ENCODE peak calls at places on chromosomes 12 and 14, in eight cellular contexts. One of them, this sample, is unnamed. For H3K4me1, the result is how much of the 10 kb centered on the place peaks cover.

GRCh38 chr12:109518820-109519665 is 41.6 kb downstream of the UBE3B start:
- DNase-seq in PC-3: peak
- DNase-seq in tibial artery: no peak
- DNase-seq in esophagus squamous epithelium: no peak
- DNase-seq in uterus: peak
- DNase-seq in A673: peak
- DNase-seq in heart right ventricle: peak
- DNase-seq in heart left ventricle: peak
- DNase-seq in this sample: peak

GRCh38 chr12:131616316-131617098 is 94.4 kb upstream of the SFSWAP start:
- DNase-seq in PC-3: no peak
- DNase-seq in heart right ventricle: no peak
- DNase-seq in uterus: no peak
- DNase-seq in heart left ventricle: peak
- DNase-seq in A673: no peak
- DNase-seq in tibial artery: no peak
- DNase-seq in esophagus squamous epithelium: no peak
- DNase-seq in this sample: no peak

GRCh38 chr12:102034346-102034745 is 27.4 kb downstream of the WASHC3 start:
- DNase-seq in heart left ventricle: no peak
- DNase-seq in tibial artery: no peak
- DNase-seq in heart right ventricle: no peak
- DNase-seq in A673: no peak
- DNase-seq in esophagus squamous epithelium: no peak
- DNase-seq in PC-3: peak
- DNase-seq in uterus: no peak
- DNase-seq in this sample: peak

GRCh38 chr12:57233357-57234232 is 4.1 kb downstream of the SHMT2 start:
- DNase-seq in heart left ventricle: no peak
- DNase-seq in PC-3: no peak
- DNase-seq in tibial artery: no peak
- DNase-seq in heart right ventricle: no peak
- DNase-seq in esophagus squamous epithelium: no peak
- DNase-seq in A673: no peak
- DNase-seq in uterus: no peak
- DNase-seq in this sample: no peak

GRCh38 chr12:104356231-104357115 is 52.9 kb downstream of the EID3 start:
- DNase-seq in PC-3: no peak
- DNase-seq in tibial artery: no peak
- DNase-seq in A673: no peak
- DNase-seq in uterus: no peak
- DNase-seq in heart right ventricle: no peak
- DNase-seq in heart left ventricle: no peak
- DNase-seq in esophagus squamous epithelium: no peak
- DNase-seq in this sample: no peak

GRCh38 chr14:92544051-92544730 is 30.6 kb downstream of the RIN3 start:
- DNase-seq in heart left ventricle: no peak
- DNase-seq in esophagus squamous epithelium: no peak
- DNase-seq in heart right ventricle: no peak
- DNase-seq in tibial artery: no peak
- DNase-seq in A673: no peak
- DNase-seq in PC-3: no peak
- DNase-seq in uterus: no peak
- DNase-seq in this sample: no peak

GRCh38 chr12:111428728-111429175 is 23.0 kb downstream of the SH2B3 start:
- DNase-seq in heart left ventricle: peak
- DNase-seq in A673: no peak
- DNase-seq in tibial artery: no peak
- DNase-seq in esophagus squamous epithelium: no peak
- DNase-seq in uterus: no peak
- DNase-seq in heart right ventricle: peak
- DNase-seq in PC-3: no peak
- DNase-seq in this sample: no peak

GRCh38 chr14:34368115-34368970 is 93.7 kb downstream of the SPTSSA start:
- DNase-seq in uterus: no peak
- DNase-seq in tibial artery: no peak
- DNase-seq in heart right ventricle: no peak
- DNase-seq in heart left ventricle: no peak
- DNase-seq in A673: no peak
- DNase-seq in PC-3: peak
- DNase-seq in esophagus squamous epithelium: no peak
- DNase-seq in this sample: peak

GRCh38 chr12:130711751-130712150 is 4.3 kb downstream of the RIMBP2 start:
- DNase-seq in tibial artery: no peak
- DNase-seq in A673: no peak
- DNase-seq in uterus: no peak
- DNase-seq in heart right ventricle: no peak
- DNase-seq in esophagus squamous epithelium: no peak
- DNase-seq in PC-3: no peak
- DNase-seq in heart left ventricle: no peak
- DNase-seq in this sample: no peak

GRCh38 chr14:79229383-79229875 is 981.9 kb downstream of the DIO2 start:
- DNase-seq in A673: no peak
- DNase-seq in heart right ventricle: no peak
- DNase-seq in heart left ventricle: no peak
- DNase-seq in uterus: no peak
- DNase-seq in tibial artery: no peak
- DNase-seq in PC-3: no peak
- DNase-seq in esophagus squamous epithelium: no peak
- DNase-seq in this sample: no peak

GRCh38 chr14:73773441-73774243 is 59.5 kb upstream of the PNMA1 start:
- DNase-seq in heart right ventricle: no peak
- DNase-seq in esophagus squamous epithelium: no peak
- DNase-seq in PC-3: no peak
- DNase-seq in tibial artery: no peak
- DNase-seq in heart left ventricle: no peak
- DNase-seq in uterus: no peak
- DNase-seq in A673: peak
- DNase-seq in this sample: no peak

GRCh38 chr14:54818201-54819133 is 84.2 kb downstream of the GCH1 start:
- DNase-seq in PC-3: peak
- DNase-seq in A673: peak
- DNase-seq in heart left ventricle: no peak
- DNase-seq in uterus: peak
- DNase-seq in tibial artery: no peak
- DNase-seq in heart right ventricle: no peak
- DNase-seq in esophagus squamous epithelium: no peak
- DNase-seq in this sample: no peak

GRCh38 chr14:54564799-54565235 is 2.1 kb upstream of the SAMD4A start:
- DNase-seq in uterus: peak
- DNase-seq in esophagus squamous epithelium: no peak
- DNase-seq in heart left ventricle: no peak
- DNase-seq in PC-3: peak
- DNase-seq in A673: peak
- DNase-seq in tibial artery: no peak
- DNase-seq in heart right ventricle: no peak
- DNase-seq in this sample: peak

GRCh38 chr12:92695056-92695455 is 7.7 kb upstream of the PLEKHG7 start:
- DNase-seq in A673: no peak
- DNase-seq in esophagus squamous epithelium: no peak
- DNase-seq in heart right ventricle: no peak
- DNase-seq in heart left ventricle: no peak
- DNase-seq in tibial artery: no peak
- DNase-seq in PC-3: no peak
- DNase-seq in uterus: no peak
- DNase-seq in this sample: no peak

GRCh38 chr12:1890119-1890703 is 28.2 kb downstream of the CACNA2D4 start:
- DNase-seq in heart left ventricle: no peak
- DNase-seq in esophagus squamous epithelium: no peak
- DNase-seq in heart right ventricle: no peak
- DNase-seq in PC-3: no peak
- DNase-seq in A673: no peak
- DNase-seq in tibial artery: no peak
- DNase-seq in uterus: no peak
- DNase-seq in this sample: no peak

GRCh38 chr12:117118838-117119591 is 19.8 kb upstream of the TESC start:
- DNase-seq in esophagus squamous epithelium: no peak
- DNase-seq in tibial artery: no peak
- DNase-seq in heart left ventricle: peak
- DNase-seq in heart right ventricle: no peak
- DNase-seq in A673: no peak
- DNase-seq in PC-3: no peak
- DNase-seq in uterus: no peak
- DNase-seq in this sample: no peak

GRCh38 chr12:112905451-112906089 is 1.2 kb upstream of the OAS1 start:
- DNase-seq in esophagus squamous epithelium: no peak
- DNase-seq in PC-3: peak
- DNase-seq in uterus: no peak
- DNase-seq in heart left ventricle: no peak
- DNase-seq in tibial artery: no peak
- DNase-seq in heart right ventricle: no peak
- DNase-seq in A673: no peak
- DNase-seq in this sample: peak

GRCh38 chr12:112908548-112908947 is 1.8 kb downstream of the OAS1 start:
- DNase-seq in A673: no peak
- DNase-seq in heart right ventricle: no peak
- DNase-seq in esophagus squamous epithelium: no peak
- DNase-seq in PC-3: no peak
- DNase-seq in uterus: no peak
- DNase-seq in tibial artery: no peak
- DNase-seq in heart left ventricle: no peak
- DNase-seq in this sample: no peak

GRCh38 chr12:112907415-112908157 is 824 bp downstream of the OAS1 start:
- DNase-seq in heart left ventricle: no peak
- DNase-seq in PC-3: no peak
- DNase-seq in esophagus squamous epithelium: no peak
- DNase-seq in A673: no peak
- DNase-seq in heart right ventricle: no peak
- DNase-seq in tibial artery: no peak
- DNase-seq in uterus: no peak
- DNase-seq in this sample: no peak

GRCh38 chr12:112904571-112904970 is 2.2 kb upstream of the OAS1 start:
- DNase-seq in A673: no peak
- DNase-seq in heart left ventricle: no peak
- DNase-seq in uterus: no peak
- DNase-seq in PC-3: peak
- DNase-seq in esophagus squamous epithelium: no peak
- DNase-seq in heart right ventricle: no peak
- DNase-seq in tibial artery: no peak
- DNase-seq in this sample: no peak

DNA sequence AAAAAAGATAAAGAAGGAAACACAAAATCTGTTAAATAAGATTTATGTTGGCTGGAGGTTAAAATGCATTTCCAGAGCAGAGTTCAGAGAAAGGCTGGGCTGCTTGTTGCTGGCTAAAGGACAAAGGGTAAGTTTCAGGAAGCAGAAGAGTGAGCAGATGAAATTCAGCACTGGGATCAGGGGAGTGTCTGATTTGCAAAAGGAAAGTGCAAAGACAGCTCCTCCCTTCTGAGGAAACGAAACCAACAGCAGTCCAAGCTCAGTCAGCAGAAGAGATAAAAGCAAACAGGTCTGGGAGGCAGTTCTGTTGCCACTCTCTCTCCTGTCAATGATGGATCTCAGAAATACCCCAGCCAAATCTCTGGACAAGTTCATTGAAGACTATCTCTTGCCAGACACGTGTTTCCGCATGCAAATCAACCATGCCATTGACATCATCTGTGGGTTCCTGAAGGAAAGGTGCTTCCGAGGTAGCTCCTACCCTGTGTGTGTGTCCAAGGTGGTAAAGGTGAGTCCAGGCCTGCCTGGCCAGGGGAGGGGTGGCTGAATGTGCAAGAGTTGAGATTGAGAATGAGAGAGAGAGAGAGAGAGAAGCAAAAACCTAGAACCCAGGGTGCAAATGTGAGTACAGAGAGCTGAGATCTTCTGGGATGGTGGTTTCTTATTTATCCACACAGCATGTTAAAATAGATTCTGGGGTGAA is at the start of gene OAS1:
- DNase-seq in esophagus squamous epithelium: no peak
- DNase-seq in A673: peak
- DNase-seq in PC-3: peak
- DNase-seq in heart right ventricle: no peak
- DNase-seq in heart left ventricle: peak
- DNase-seq in uterus: peak
- DNase-seq in tibial artery: no peak
- DNase-seq in this sample: peak
- H3K4me1 ChIP-seq in esophagus squamous epithelium: half or more
- H3K4me1 ChIP-seq in A673: under half
- H3K4me1 ChIP-seq in PC-3: under half
- H3K4me1 ChIP-seq in heart right ventricle: under half
- H3K4me1 ChIP-seq in heart left ventricle: under half
- H3K4me1 ChIP-seq in uterus: under half
- H3K4me1 ChIP-seq in tibial artery: under half
- H3K4me1 ChIP-seq in this sample: under half

DNA sequence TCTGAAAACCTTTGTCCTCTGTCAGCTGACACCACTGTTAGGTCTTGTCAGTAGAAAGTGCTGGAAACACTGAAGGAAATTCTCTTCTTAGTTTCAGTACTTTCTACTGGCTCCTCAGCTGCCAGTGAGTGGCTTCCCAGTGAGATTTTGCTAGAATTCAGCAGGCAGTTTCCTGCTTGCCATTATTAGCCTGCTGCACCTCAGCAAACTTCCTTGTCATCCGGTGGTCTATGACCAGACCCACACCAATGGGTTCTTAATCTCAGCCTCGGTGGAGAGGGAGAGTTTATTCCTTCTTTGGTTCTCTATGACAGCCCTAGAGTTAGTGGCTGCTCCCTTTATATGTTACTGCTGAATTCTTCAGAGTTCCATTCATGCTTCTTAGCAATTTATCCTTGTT is 476.1 kb downstream of the FSCB start:
- DNase-seq in tibial artery: no peak
- DNase-seq in A673: peak
- DNase-seq in uterus: no peak
- DNase-seq in esophagus squamous epithelium: no peak
- DNase-seq in PC-3: no peak
- DNase-seq in heart right ventricle: no peak
- DNase-seq in heart left ventricle: no peak
- DNase-seq in this sample: no peak
- H3K27ac ChIP-seq in tibial artery: no peak
- H3K27ac ChIP-seq in A673: no peak
- H3K27ac ChIP-seq in uterus: no peak
- H3K27ac ChIP-seq in esophagus squamous epithelium: no peak
- H3K27ac ChIP-seq in PC-3: no peak
- H3K27ac ChIP-seq in heart right ventricle: no peak
- H3K27ac ChIP-seq in heart left ventricle: no peak
- H3K27ac ChIP-seq in this sample: no peak

GRCh38 chr14:75297417-75298040 is 18.9 kb downstream of the FOS start:
- DNase-seq in heart right ventricle: no peak
- DNase-seq in esophagus squamous epithelium: no peak
- DNase-seq in A673: no peak
- DNase-seq in heart left ventricle: no peak
- DNase-seq in uterus: peak
- DNase-seq in PC-3: no peak
- DNase-seq in tibial artery: peak
- DNase-seq in this sample: no peak
- H3K4me1 ChIP-seq in heart right ventricle: under half
- H3K4me1 ChIP-seq in esophagus squamous epithelium: half or more
- H3K4me1 ChIP-seq in A673: under half
- H3K4me1 ChIP-seq in heart left ventricle: under half
- H3K4me1 ChIP-seq in uterus: under half
- H3K4me1 ChIP-seq in PC-3: under half
- H3K4me1 ChIP-seq in tibial artery: under half
- H3K4me1 ChIP-seq in this sample: under half

DNA sequence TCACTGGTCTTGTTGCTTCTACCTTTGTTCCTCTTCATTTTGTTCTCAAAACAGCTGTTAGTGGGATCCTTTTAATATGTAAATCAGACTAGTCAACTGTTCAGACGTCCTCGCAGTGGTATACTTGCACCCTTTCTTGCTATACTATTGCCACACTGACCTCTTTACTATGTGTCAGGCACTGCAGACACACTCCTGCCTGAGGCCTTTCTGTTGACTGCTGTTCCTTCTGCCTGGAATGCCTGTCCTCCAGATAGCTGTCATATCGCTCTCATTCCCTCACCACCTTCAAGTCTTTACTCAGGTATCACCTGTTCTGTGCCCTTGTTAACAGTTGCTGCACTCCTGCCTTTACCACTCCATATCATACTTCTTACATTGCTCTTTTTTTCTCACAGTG is 90.0 kb upstream of the TMEM263 start:
- DNase-seq in tibial artery: no peak
- DNase-seq in uterus: no peak
- DNase-seq in PC-3: no peak
- DNase-seq in heart left ventricle: no peak
- DNase-seq in A673: no peak
- DNase-seq in esophagus squamous epithelium: no peak
- DNase-seq in heart right ventricle: no peak
- DNase-seq in this sample: no peak
- H3K27ac ChIP-seq in tibial artery: no peak
- H3K27ac ChIP-seq in uterus: no peak
- H3K27ac ChIP-seq in PC-3: no peak
- H3K27ac ChIP-seq in heart left ventricle: no peak
- H3K27ac ChIP-seq in A673: no peak
- H3K27ac ChIP-seq in esophagus squamous epithelium: no peak
- H3K27ac ChIP-seq in heart right ventricle: no peak
- H3K27ac ChIP-seq in this sample: no peak